ENCODE peak calls at places on chromosomes 12 and 14, in ten cellular contexts. S is stomach, P is transverse colon, K is K562, V is suprapubic skin, W is sigmoid colon, Q is endothelial cell of umbilical vein, I is H1, U is breast epithelium, G is prostate gland. N is an unnamed sample. For H3K36me3, the result is how much of the 10 kb centered on the place peaks cover.

GRCh38 chr12:122089080-122089479 is 10.5 kb downstream of the MLXIP start:
- DNase-seq in U (no peak), S (no peak), W (no peak), V (no peak), I (no peak), P (no peak), Q (no peak), G (no peak), K (no peak), N (no peak)

GRCh38 chr14:97071177-97071576 is 274.0 kb downstream of the VRK1 start:
- DNase-seq in Q (no peak), K (no peak), I (no peak), U (no peak), G (no peak), P (no peak), W (no peak), V (no peak), S (no peak), N (no peak)

GRCh38 chr12:95653761-95654546 is 102.7 kb upstream of the USP44 start:
- DNase-seq in V (no peak), Q (peak), K (no peak), I (no peak), G (no peak), W (no peak), S (no peak), P (no peak), U (no peak), N (no peak)

GRCh38 chr12:32139064-32139421 is 32.4 kb downstream of the BICD1 start:
- DNase-seq in U (no peak), P (peak), K (no peak), Q (peak), G (no peak), V (no peak), W (no peak), S (no peak), I (no peak), N (no peak)

GRCh38 chr12:76942276-76942675 is 63.5 kb upstream of the CSRP2 start:
- DNase-seq in Q (no peak), I (no peak), K (no peak), S (no peak), G (no peak), U (no peak), W (no peak), V (no peak), P (no peak), N (no peak)

GRCh38 chr12:105974738-105975137 is 164.0 kb downstream of the NUAK1 start:
- DNase-seq in Q (no peak), S (no peak), W (no peak), P (no peak), V (no peak), G (no peak), U (no peak), K (no peak), I (no peak), N (no peak)

GRCh38 chr14:96502621-96503251 is 554 bp downstream of the PAPOLA start:
- DNase-seq in W (peak), K (peak), P (peak), S (peak), V (peak), I (peak), Q (peak), G (peak), U (no peak), N (no peak)

GRCh38 chr14:82999802-83000201 is 1466.1 kb upstream of the SEL1L start:
- DNase-seq in K (no peak), W (no peak), G (no peak), U (no peak), V (no peak), I (no peak), Q (no peak), P (no peak), S (no peak), N (no peak)

GRCh38 chr14:57822081-57822480 is 43.8 kb downstream of the SLC35F4 start:
- DNase-seq in U (no peak), V (no peak), K (no peak), I (no peak), W (no peak), P (no peak), S (no peak), G (no peak), Q (no peak), N (no peak)

GRCh38 chr12:82529096-82529495 is 157.6 kb upstream of the TMTC2 start:
- DNase-seq in W (no peak), G (no peak), U (no peak), S (no peak), K (no peak), P (no peak), I (no peak), Q (no peak), V (no peak), N (no peak)

GRCh38 chr14:94355191-94355794 is 32.2 kb upstream of the SERPINA6 start:
- DNase-seq in Q (no peak), P (peak), I (peak), G (peak), S (peak), U (peak), K (no peak), W (no peak), V (no peak), N (no peak)

DNA sequence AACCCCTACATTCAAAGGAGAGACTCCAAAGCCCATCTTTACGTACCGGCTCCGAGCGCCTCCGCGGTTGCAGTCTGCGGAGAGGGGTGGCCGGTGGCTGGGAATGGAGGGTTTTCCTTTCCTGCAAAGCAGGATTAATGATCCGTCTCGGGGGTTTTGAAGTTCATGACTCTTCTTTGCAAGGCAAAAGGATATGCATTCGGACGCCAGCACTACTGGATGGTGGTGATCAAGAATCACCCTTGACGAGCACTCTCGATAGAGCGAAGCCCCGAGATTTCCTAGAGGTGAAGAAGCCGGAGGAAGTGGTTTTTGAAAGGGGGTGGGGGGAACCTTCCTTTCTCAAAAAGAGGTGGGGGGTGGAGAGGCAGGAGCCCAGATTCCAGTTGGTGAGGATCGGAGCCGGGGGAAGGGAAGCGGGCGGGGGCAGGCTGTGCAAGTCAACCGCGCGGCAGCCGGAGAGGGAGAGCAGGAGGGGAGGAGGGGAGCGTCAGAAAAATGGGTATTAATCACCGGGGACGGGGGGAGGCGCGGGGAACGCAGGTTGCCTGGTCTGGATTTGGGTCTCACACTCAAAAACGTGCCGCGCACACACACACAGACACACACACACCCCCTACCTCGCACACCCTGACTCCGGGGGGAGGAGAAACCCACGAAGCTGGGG is at the start of gene GRIN2B:
- DNase-seq in K (no peak), Q (no peak), S (no peak), V (no peak), I (peak), W (no peak), U (no peak), G (no peak), P (no peak), N (no peak)
- H3K4me3 ChIP-seq in K (no peak), Q (no peak), S (peak), V (peak), I (peak), W (peak), U (peak), G (no peak), P (peak), N (no peak)

DNA sequence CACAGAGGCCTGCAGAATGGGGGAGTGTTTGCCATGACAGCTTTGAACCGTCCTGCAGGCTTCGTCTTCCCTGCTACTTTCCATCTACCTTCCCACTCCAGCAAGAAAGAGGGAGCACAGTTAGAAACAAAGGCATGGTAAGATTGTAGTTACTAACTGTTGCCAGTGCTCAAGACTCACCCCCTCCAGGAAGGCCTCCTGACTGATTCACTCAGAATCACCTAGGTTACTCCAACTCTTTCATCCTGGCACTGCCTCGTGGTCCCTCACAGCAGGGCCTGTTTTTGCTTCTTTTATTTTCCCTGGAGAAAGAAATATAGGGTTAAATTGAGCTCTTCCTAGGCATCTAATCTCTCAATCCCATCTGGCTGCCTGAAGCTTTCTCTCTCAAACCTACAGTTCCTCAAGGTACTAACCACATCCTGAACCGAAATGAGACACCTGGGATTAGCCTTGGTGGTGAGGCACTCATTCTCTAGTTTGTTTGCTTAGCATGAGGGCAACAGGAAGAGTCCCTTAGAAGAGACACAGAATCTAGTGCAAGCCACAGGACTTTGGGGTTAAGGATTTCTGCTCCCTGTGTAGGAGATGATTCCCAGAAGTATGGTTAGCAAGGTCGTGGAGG is 7.8 kb downstream of the GALNT6 start:
- DNase-seq in U (no peak), K (no peak), G (no peak), W (no peak), V (no peak), P (no peak), I (no peak), Q (no peak), S (no peak), N (no peak)
- H3K36me3 ChIP-seq in U (under half), K (under half), G (under half), W (under half), V (under half), P (under half), I (under half), Q (under half), S (under half), N (under half)

GRCh38 chr14:32478027-32478426 is 148.9 kb downstream of the AKAP6 start:
- DNase-seq in U (no peak), S (no peak), I (no peak), W (no peak), P (no peak), V (no peak), Q (no peak), G (no peak), K (no peak), N (no peak)
- TF ChIP-seq POLR2AphosphoS5 in U (no peak), S (peak), I (no peak), W (no peak), P (no peak), V (no peak), Q (no peak), G (no peak), K (no peak), N (no peak)

GRCh38 chr14:101918125-101918989 is 46.0 kb upstream of the DYNC1H1 start:
- DNase-seq in V (no peak), K (peak), P (no peak), Q (no peak), U (no peak), W (no peak), S (no peak), I (no peak), G (no peak), N (no peak)
- H3K4me3 ChIP-seq in V (no peak), K (no peak), P (no peak), Q (no peak), U (no peak), W (no peak), S (no peak), I (no peak), G (no peak), N (no peak)

GRCh38 chr12:10132971-10133370 is 3.0 kb upstream of the CLEC7A start:
- DNase-seq in V (no peak), Q (no peak), P (no peak), U (no peak), W (no peak), K (no peak), G (no peak), I (no peak), S (no peak), N (no peak)

GRCh38 chr12:10130042-10130441 is at the start of gene CLEC7A:
- DNase-seq in I (no peak), G (no peak), K (no peak), S (no peak), U (no peak), P (no peak), Q (peak), V (no peak), W (no peak), N (peak)

GRCh38 chr12:10135126-10135525 is 5.1 kb upstream of the CLEC7A start:
- DNase-seq in Q (no peak), K (no peak), W (no peak), G (no peak), P (no peak), S (no peak), I (no peak), V (no peak), U (no peak), N (no peak)

GRCh38 chr12:10128687-10129086 is 1.3 kb downstream of the CLEC7A start:
- DNase-seq in I (no peak), U (no peak), G (no peak), W (no peak), Q (no peak), K (no peak), P (no peak), V (no peak), S (no peak), N (no peak)

DNA sequence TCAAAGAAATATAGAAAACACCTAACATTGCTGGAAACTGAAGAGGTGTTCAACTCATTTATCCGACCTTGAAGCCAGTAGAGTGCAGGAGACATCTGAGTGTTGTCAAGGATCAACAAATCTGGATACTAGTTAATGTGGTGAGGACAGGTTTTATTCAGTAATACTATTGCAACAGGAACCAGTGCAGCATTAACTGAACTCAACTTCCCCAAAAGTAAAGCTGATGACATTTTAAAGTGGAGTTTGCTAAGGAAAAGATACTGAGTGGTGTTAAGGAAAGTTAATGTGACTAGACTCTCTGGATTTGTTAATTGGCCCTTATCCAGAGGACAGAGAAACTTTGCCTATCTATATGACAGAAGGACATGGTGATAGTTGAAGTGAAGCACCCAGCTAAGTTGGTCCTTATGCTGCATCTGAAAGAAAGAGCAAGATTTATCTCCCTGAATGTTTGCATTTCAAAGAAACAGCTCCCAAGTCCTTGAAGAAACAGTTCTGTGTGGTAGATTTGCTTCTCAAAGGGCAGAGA is 1.2 kb upstream of the CLEC7A start:
- DNase-seq in I (no peak), V (no peak), P (no peak), K (no peak), S (no peak), W (no peak), U (no peak), Q (no peak), G (no peak), N (no peak)
- H3K36me3 ChIP-seq in I (under half), V (under half), P (under half), K (under half), S (under half), W (under half), U (under half), Q (under half), G (under half), N (under half)